ENCODE peak calls at places on chromosomes 3 and 15, in four cellular contexts. One of them, this sample, is unnamed.

GRCh38 chr3:63762180-63762579 is 56.9 kb upstream of the C3orf49 start:
- DNase-seq in heart left ventricle: no peak
- DNase-seq in HCT116: no peak
- DNase-seq in CD8-positive, alpha-beta memory T cell: no peak
- DNase-seq in this sample: no peak

GRCh38 chr3:126704494-126705214 is 614 bp downstream of the CHCHD6 start:
- DNase-seq in heart left ventricle: no peak
- DNase-seq in HCT116: no peak
- DNase-seq in CD8-positive, alpha-beta memory T cell: no peak
- DNase-seq in this sample: no peak

GRCh38 chr3:113132571-113132996 is 78.8 kb upstream of the BOC start:
- DNase-seq in heart left ventricle: no peak
- DNase-seq in HCT116: no peak
- DNase-seq in CD8-positive, alpha-beta memory T cell: no peak
- DNase-seq in this sample: no peak

GRCh38 chr3:195268608-195269309 is 2.2 kb downstream of the XXYLT1 start:
- DNase-seq in heart left ventricle: no peak
- DNase-seq in HCT116: no peak
- DNase-seq in CD8-positive, alpha-beta memory T cell: no peak
- DNase-seq in this sample: no peak

GRCh38 chr3:143040264-143040879 is 39.0 kb downstream of the U2SURP start:
- DNase-seq in heart left ventricle: no peak
- DNase-seq in HCT116: no peak
- DNase-seq in CD8-positive, alpha-beta memory T cell: no peak
- DNase-seq in this sample: no peak

GRCh38 chr3:195889843-195890407 is 18.4 kb downstream of the TNK2 start:
- DNase-seq in heart left ventricle: peak; percentile 26
- DNase-seq in HCT116: no peak
- DNase-seq in CD8-positive, alpha-beta memory T cell: no peak
- DNase-seq in this sample: no peak

GRCh38 chr3:167304077-167304476 is 76.0 kb downstream of the ZBBX start:
- DNase-seq in heart left ventricle: peak; percentile 28
- DNase-seq in HCT116: peak; percentile 7
- DNase-seq in CD8-positive, alpha-beta memory T cell: no peak
- DNase-seq in this sample: no peak

GRCh38 chr3:134419214-134419965 is 45.1 kb upstream of the AMOTL2 start:
- DNase-seq in heart left ventricle: no peak
- DNase-seq in HCT116: no peak
- DNase-seq in CD8-positive, alpha-beta memory T cell: no peak
- DNase-seq in this sample: no peak

GRCh38 chr15:100973351-100974034 is 54.3 kb downstream of the LRRK1 start:
- DNase-seq in heart left ventricle: no peak
- DNase-seq in HCT116: no peak
- DNase-seq in CD8-positive, alpha-beta memory T cell: no peak
- DNase-seq in this sample: no peak

GRCh38 chr3:194888916-194889315 is 203.2 kb downstream of the FAM43A start:
- DNase-seq in heart left ventricle: no peak
- DNase-seq in HCT116: no peak
- DNase-seq in CD8-positive, alpha-beta memory T cell: no peak
- DNase-seq in this sample: no peak

GRCh38 chr3:61903931-61904657 is 342.7 kb downstream of the PTPRG start:
- DNase-seq in heart left ventricle: no peak
- DNase-seq in HCT116: no peak
- DNase-seq in CD8-positive, alpha-beta memory T cell: no peak
- DNase-seq in this sample: peak; percentile 8

GRCh38 chr3:160449660-160450598 is at the start of gene TRIM59:
- DNase-seq in heart left ventricle: peak; percentile 78
- DNase-seq in HCT116: peak; percentile 94
- DNase-seq in CD8-positive, alpha-beta memory T cell: peak; percentile 97
- DNase-seq in this sample: peak; percentile 87

GRCh38 chr3:177177670-177178295 is 19.5 kb downstream of the TBL1XR1 start:
- DNase-seq in heart left ventricle: no peak
- DNase-seq in HCT116: no peak
- DNase-seq in CD8-positive, alpha-beta memory T cell: no peak
- DNase-seq in this sample: peak; percentile 43
- H3K27ac ChIP-seq in heart left ventricle: no peak overlapping the region
- H3K27ac ChIP-seq in HCT116: no peak overlapping the region
- H3K27ac ChIP-seq in CD8-positive, alpha-beta memory T cell: no peak overlapping the region
- H3K27ac ChIP-seq in this sample: peak overlapping the region; percentile 75

GRCh38 chr15:62392411-62392810 is 227.3 kb upstream of the C2CD4B start:
- DNase-seq in heart left ventricle: peak; percentile 57
- DNase-seq in HCT116: no peak
- DNase-seq in CD8-positive, alpha-beta memory T cell: no peak
- DNase-seq in this sample: no peak
- H3K27ac ChIP-seq in heart left ventricle: peak overlapping the region; percentile 75
- H3K27ac ChIP-seq in HCT116: no peak overlapping the region
- H3K27ac ChIP-seq in CD8-positive, alpha-beta memory T cell: no peak overlapping the region
- H3K27ac ChIP-seq in this sample: no peak overlapping the region

GRCh38 chr3:157142315-157142714 is 17.6 kb downstream of the CCNL1 start:
- DNase-seq in heart left ventricle: no peak
- DNase-seq in HCT116: no peak
- DNase-seq in CD8-positive, alpha-beta memory T cell: no peak
- DNase-seq in this sample: no peak
- H3K27ac ChIP-seq in heart left ventricle: no peak overlapping the region
- H3K27ac ChIP-seq in HCT116: no peak overlapping the region
- H3K27ac ChIP-seq in CD8-positive, alpha-beta memory T cell: no peak overlapping the region
- H3K27ac ChIP-seq in this sample: peak overlapping the region; percentile 10

DNA sequence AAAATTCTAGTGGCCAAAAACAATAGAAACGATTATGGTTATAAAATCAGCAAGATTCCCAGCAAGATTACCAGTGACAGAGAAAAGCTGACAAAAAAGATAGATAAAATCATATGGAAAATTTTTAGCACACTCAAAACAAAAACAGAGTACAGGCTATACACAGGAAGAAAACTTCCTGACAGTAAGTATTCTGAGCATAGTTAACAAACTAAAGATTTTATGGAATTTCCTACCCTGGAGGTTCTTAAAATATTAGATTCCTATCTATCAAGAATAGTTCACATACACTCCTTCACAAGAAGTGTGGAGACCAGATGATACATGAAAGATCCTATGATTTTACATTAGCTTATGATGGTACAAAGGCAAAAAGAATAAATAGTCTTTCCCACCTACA is 50.8 kb downstream of the ZNF148 start:
- DNase-seq in heart left ventricle: no peak
- DNase-seq in HCT116: no peak
- DNase-seq in CD8-positive, alpha-beta memory T cell: no peak
- DNase-seq in this sample: no peak
- H3K27ac ChIP-seq in heart left ventricle: no peak overlapping the region
- H3K27ac ChIP-seq in HCT116: no peak overlapping the region
- H3K27ac ChIP-seq in CD8-positive, alpha-beta memory T cell: no peak overlapping the region
- H3K27ac ChIP-seq in this sample: no peak overlapping the region

DNA sequence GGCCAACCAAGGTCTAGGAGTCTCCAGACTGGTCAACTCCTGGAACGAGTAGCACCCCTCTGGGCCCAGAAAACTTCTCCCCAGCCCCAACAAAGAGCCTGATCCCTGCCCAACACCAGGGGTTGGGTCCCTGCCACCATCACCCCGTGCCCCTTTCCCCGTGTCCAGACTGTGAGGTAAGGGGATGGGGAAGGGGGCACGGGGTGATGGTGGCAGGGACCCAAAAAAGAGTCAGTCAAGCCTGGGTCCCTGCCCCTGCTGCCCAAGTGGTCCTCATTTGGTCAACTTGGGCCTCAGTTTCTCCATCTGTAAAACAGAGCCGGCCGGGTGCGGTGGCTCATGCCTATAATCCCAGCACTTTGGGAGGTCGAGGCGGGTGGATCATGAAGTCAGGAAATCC is 1.1 kb upstream of the NBEAL2 start:
- DNase-seq in heart left ventricle: no peak
- DNase-seq in HCT116: no peak
- DNase-seq in CD8-positive, alpha-beta memory T cell: no peak
- DNase-seq in this sample: no peak
- H3K27ac ChIP-seq in heart left ventricle: no peak overlapping the region
- H3K27ac ChIP-seq in HCT116: peak overlapping the region; percentile 77
- H3K27ac ChIP-seq in CD8-positive, alpha-beta memory T cell: peak overlapping the region; percentile 82
- H3K27ac ChIP-seq in this sample: peak overlapping the region; percentile 91

DNA sequence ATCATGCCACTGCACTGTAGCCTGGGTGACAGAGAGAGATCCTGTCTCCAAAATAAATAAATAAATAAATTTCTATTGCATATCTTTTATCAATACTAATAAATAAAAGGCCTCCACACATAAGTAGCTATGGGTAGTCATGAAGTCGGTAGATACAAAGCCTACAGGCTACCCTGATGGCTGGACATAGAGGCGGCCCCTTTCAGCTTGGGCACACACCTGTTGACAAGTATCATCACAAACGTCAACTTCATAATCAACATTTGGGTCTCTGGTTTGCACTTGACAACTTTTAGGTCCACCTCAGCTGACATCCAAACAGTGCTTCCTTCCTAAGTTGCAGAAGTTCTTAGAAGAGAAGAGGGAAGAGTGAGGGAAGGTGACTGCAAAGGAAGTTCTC is 53.4 kb downstream of the ITGA11 start:
- DNase-seq in heart left ventricle: no peak
- DNase-seq in HCT116: no peak
- DNase-seq in CD8-positive, alpha-beta memory T cell: no peak
- DNase-seq in this sample: no peak
- H3K27ac ChIP-seq in heart left ventricle: no peak overlapping the region
- H3K27ac ChIP-seq in HCT116: no peak overlapping the region
- H3K27ac ChIP-seq in CD8-positive, alpha-beta memory T cell: no peak overlapping the region
- H3K27ac ChIP-seq in this sample: no peak overlapping the region

GRCh38 chr3:49673715-49674490 is at the start of gene APEH:
- DNase-seq in heart left ventricle: peak; percentile 99
- DNase-seq in HCT116: peak; percentile 97
- DNase-seq in CD8-positive, alpha-beta memory T cell: peak; percentile 94
- DNase-seq in this sample: peak; percentile 83
- H3K27ac ChIP-seq in heart left ventricle: peak within 1 kb of the TSS; percentile 91
- H3K27ac ChIP-seq in HCT116: peak within 1 kb of the TSS; percentile 98
- H3K27ac ChIP-seq in CD8-positive, alpha-beta memory T cell: peak within 1 kb of the TSS; percentile 80
- H3K27ac ChIP-seq in this sample: peak within 1 kb of the TSS; percentile 82

DNA sequence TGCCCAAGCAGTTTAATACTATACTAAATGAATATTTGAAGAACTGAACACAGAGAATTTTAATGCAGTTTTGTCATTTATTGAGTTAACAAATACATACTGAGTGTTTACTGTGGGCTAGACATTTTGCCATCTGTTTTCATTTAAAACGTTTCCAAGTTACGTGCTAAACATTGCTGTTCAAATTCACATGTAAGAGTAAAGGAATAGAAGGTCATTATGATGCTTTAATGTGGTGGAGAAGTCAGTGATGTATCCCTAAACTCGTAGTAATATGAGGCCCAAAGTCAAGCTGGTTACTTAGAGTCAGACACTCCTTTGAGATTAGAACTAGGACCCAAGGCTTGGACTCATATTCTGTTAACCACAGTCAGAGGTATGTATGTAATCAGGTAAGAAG is 49.4 kb downstream of the CRYBG3 start:
- DNase-seq in heart left ventricle: no peak
- DNase-seq in HCT116: no peak
- DNase-seq in CD8-positive, alpha-beta memory T cell: no peak
- DNase-seq in this sample: no peak
- H3K27ac ChIP-seq in heart left ventricle: no peak overlapping the region
- H3K27ac ChIP-seq in HCT116: no peak overlapping the region
- H3K27ac ChIP-seq in CD8-positive, alpha-beta memory T cell: no peak overlapping the region
- H3K27ac ChIP-seq in this sample: no peak overlapping the region

This sample was measured in epithelial cell of prostate.